ENCODE peak calls at places on chromosomes 4 and X, in six cellular contexts. R is AG09309; O is left lung; M is HFF-Myc; F is heart right ventricle; D is naive thymus-derived CD4-positive, alpha-beta T cell. G is an unnamed sample.
A peak's percentile ranks its signal among the peaks of the same experiment; 100 is the strongest.

GRCh38 chrX:10450229-10450958 is 170.0 kb downstream of the MID1 start:
- DNase-seq in F (no peak), O (no peak), M (no peak), D (no peak), R (peak; percentile 59), G (no peak)

GRCh38 chrX:111123606-111124179 is 27.7 kb downstream of the PAK3 start:
- DNase-seq in O (no peak), R (no peak), M (no peak), D (no peak), F (no peak), G (no peak)

GRCh38 chrX:50161143-50161542 is 39.7 kb downstream of the AKAP4 start:
- DNase-seq in R (no peak), O (no peak), D (no peak), M (no peak), F (no peak), G (no peak)

GRCh38 chr4:3283483-3283882 is 9.3 kb upstream of the RGS12 start:
- DNase-seq in R (no peak), O (no peak), D (no peak), F (no peak), M (no peak), G (no peak)

GRCh38 chr4:11765849-11766453 is 337.3 kb upstream of the HS3ST1 start:
- DNase-seq in O (no peak), R (no peak), F (peak; percentile 11), D (no peak), M (peak; percentile 9), G (no peak)

GRCh38 chr4:153530284-153530995 is 64.3 kb downstream of the TMEM131L start:
- DNase-seq in M (no peak), F (no peak), R (no peak), O (no peak), D (peak; percentile 44), G (no peak)

GRCh38 chr4:55132775-55133174 is 7.4 kb upstream of the KDR start:
- DNase-seq in F (no peak), R (no peak), O (no peak), D (no peak), M (no peak), G (no peak)

GRCh38 chrX:123277347-123277746 is 93.3 kb downstream of the GRIA3 start:
- DNase-seq in D (no peak), M (no peak), F (no peak), O (no peak), R (no peak), G (no peak)

GRCh38 chrX:100636321-100636991 is at the start of gene TSPAN6:
- DNase-seq in R (peak; percentile 42), O (peak; percentile 66), F (peak; percentile 83), M (peak; percentile 78), D (peak; percentile 63), G (peak; percentile 44)

DNA sequence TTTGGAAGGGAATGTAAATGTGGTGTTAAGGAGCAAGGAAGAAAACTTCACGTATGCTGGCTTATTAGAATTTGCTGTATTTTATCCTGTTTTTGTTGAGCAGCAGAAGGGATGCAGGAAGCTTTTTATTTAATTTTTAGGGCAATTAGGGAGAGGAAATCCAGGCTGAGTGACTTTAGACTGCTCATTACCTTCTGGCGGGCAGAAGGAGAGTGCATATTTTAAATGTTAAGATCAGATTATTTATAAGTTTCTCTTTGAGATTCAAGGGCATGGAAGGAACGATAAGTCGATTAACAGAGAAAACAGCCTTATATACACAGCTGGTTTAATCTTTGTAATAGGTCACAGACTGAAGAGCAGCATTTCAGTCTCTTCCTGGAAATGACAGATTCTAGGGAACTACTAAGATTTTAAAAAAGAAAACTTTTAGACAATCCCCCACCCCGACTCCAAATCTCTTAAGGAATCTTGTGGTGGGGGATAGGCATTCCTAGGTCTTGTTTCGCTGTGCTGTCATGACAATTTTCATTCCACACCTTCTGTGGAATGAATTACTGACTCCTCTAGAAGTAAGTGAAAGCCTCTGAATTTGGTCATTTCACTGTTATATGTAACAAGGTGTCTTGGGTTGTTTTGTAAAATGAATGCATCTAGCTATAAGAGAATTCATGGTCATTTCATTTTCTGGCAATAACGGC is 402.5 kb downstream of the RAPGEF2 start:
- DNase-seq in M (no peak), O (no peak), F (no peak), R (no peak), D (no peak), G (no peak)
- H3K4me3 ChIP-seq in M (no peak overlapping the region), O (no peak overlapping the region), F (no peak overlapping the region), R (no peak overlapping the region), D (no peak overlapping the region), G (no peak overlapping the region)

DNA sequence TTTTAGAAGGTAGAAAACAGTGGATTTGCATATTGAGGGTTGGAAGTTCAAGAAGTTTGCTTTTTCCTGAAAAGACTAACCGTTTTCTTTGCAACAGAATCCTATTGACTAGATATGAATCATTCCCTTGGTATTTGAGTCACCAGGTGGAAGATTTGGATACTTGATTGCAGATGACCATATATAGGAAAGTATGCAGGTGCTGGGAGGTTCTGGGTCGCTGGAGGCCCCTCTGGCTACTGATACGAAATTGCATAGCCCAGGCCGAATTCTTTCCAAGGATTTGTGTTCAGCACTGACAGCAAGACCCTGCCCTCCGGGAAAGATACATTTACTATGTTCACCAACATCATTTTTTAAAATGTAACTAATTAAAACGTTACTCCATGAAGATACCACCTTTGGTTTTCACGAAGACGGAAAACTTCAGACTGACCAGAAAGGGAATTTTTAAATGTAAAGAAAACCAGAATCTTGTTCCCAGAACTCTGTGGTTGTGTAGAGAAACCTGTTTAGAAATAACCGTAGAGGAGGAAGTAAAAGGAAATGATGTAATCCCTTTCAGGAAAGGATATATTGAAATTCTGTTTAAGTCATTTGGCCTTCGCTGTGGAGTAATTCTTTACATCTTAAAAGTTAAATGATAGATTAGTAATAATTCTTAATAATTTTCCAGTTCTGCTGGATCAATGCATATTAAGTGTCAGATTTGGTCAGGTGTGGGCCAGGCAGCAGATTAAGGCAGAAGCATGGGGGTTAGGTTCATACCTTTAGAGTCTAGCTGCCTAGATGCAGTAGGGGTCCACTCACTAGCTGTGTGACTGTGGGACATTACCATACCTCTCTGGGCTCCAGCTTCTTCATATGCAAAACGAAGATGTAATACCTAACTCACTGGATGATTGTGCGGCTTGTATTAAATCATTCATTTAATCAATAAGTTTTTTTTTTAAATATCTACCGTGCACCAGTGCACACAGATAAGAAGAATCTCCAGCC is 1.1 kb downstream of the ANXA3 start:
- DNase-seq in F (no peak), R (no peak), M (no peak), O (no peak), D (no peak), G (no peak)
- H3K4me3 ChIP-seq in F (peak overlapping the region; percentile 76), R (no peak overlapping the region), M (peak overlapping the region; percentile 45), O (peak overlapping the region; percentile 64), D (no peak overlapping the region), G (no peak overlapping the region)

DNA sequence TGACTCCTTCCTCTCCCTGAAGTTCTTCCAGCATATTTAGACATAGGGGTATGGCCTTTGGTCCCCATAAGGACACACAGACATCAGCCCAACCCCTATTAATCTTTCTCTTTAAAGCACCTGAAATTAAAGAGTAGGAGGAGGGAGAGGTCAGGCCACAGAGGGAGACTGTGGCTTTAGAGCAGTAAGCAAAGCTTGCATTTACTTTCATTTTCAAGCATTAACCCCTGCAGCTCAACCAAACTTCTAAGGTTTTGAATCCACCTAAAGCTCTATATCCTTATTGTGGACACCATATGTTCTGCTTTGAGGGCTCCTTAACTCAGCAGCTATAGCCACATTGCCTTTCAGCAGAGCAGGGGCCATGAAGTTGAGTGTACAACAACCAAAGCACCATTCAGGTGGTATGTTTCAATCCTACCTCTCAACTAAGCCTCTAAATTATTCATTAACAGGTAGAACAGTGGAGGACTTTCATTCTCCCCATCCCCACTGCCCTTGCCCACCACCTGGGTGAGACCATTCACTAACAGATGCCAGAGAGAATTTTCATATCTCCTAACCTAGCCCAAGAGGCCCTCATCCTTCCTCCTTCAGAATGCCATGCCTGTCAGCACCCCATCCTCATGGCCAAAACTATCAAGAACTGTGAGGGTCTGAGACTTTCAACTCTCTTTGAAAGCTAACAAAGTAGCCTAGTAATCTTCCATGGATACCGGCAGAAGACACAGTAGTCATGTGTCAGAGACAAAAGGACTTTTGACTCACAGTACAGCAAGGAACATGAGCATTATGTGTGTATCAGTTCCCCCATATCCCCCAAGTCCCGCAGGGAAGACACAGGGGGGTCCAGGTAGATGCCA is 20.8 kb downstream of the LIN54 start:
- DNase-seq in O (no peak), R (no peak), M (no peak), F (no peak), D (no peak), G (no peak)
- H3K4me3 ChIP-seq in O (no peak overlapping the region), R (no peak overlapping the region), M (no peak overlapping the region), F (no peak overlapping the region), D (peak overlapping the region; percentile 9), G (peak overlapping the region; percentile 28)

GRCh38 chrX:7149421-7149820 is 1.5 kb upstream of the PUDP start:
- DNase-seq in M (no peak), R (no peak), O (no peak), D (no peak), F (no peak), G (peak; percentile 22)
- H3K4me3 ChIP-seq in M (no peak overlapping the region), R (no peak overlapping the region), O (no peak overlapping the region), D (no peak overlapping the region), F (no peak overlapping the region), G (no peak overlapping the region)

GRCh38 chr4:75002381-75002780 is 69.5 kb downstream of the PARM1 start:
- DNase-seq in M (no peak), O (no peak), D (no peak), F (no peak), R (no peak), G (no peak)

GRCh38 chr4:75007891-75008290 is 75.0 kb downstream of the PARM1 start:
- DNase-seq in R (no peak), D (no peak), M (no peak), F (no peak), O (no peak), G (no peak)

GRCh38 chr4:75005727-75006126 is 72.8 kb downstream of the PARM1 start:
- DNase-seq in R (no peak), M (no peak), D (no peak), F (no peak), O (no peak), G (no peak)

GRCh38 chr4:75003979-75004378 is 71.1 kb downstream of the PARM1 start:
- DNase-seq in R (no peak), M (no peak), O (no peak), D (no peak), F (no peak), G (no peak)

DNA sequence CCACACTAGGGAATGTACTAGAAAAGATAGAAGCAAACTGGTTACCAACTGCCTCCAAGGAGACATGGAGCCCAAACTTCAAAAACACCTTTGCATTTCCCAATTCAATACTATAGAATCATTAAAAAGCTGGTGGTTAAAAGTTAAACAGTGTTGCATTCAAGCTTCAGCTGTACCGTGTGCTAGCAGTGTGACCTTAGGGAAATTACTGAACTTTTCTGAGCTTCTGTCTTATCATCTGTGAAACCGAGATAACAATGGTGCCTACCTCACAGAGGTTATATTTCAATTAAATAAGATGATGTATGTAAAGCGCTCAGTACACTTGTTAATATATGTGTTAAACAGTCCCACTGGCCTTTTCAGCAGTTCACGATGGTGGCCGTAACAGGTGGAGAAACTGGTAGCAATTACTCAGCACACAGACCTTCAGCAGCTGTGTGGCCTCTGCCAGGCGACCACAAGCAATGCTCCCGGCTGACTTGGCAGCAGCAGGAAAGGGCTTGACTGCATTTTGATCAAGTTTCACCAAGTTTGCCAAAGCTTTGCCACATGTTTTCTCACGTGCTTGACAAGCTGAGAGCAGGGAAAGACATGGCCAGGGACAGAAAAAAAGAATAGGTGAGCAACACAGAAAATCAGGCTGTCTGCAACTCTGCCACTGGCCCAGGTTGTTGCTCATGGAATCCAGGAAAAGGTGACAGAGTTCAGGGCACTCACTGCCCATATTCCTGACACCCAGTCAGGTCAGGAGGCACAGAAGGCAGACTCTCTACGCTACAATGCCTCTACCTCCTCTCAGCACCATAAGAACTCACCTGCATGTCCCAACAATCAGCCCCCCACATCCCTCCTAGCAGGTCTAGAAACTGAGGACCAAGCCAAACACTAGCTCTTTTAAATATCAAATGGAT is 72.1 kb downstream of the PARM1 start:
- DNase-seq in D (no peak), F (peak; percentile 16), O (peak; percentile 55), R (no peak), M (no peak), G (peak; percentile 77)
- H3K4me3 ChIP-seq in D (no peak overlapping the region), F (no peak overlapping the region), O (no peak overlapping the region), R (no peak overlapping the region), M (no peak overlapping the region), G (no peak overlapping the region)

G was measured in GM06990.